ENCODE peak calls at places on chromosomes 16 and 17, in four cellular contexts. A, K, U and Q are unnamed samples. For H3K9me3, the result is how much of the 10 kb centered on the place peaks cover.

GRCh38 chr17:44820631-44821196 is 9.4 kb downstream of the GJC1 start:
- DNase-seq in A (no peak), U (no peak), K (peak), Q (no peak)

GRCh38 chr16:16083421-16084156 is 134.2 kb downstream of the ABCC1 start:
- DNase-seq in K (peak), U (no peak), A (no peak), Q (no peak)

GRCh38 chr17:58242171-58242784 is 3.9 kb downstream of the LPO start:
- DNase-seq in K (no peak), U (no peak), A (no peak), Q (no peak)

GRCh38 chr17:57895382-57896060 is 45.7 kb upstream of the MRPS23 start:
- DNase-seq in K (no peak), A (no peak), U (no peak), Q (no peak)

GRCh38 chr17:6428207-6428965 is 6.5 kb downstream of the AIPL1 start:
- DNase-seq in A (no peak), K (no peak), U (no peak), Q (no peak)

GRCh38 chr17:73462830-73463229 is 151.0 kb upstream of the CDC42EP4 start:
- DNase-seq in K (no peak), A (no peak), U (no peak), Q (no peak)

GRCh38 chr17:34312080-34312479 is 7.2 kb upstream of the CCL8 start:
- DNase-seq in U (no peak), A (no peak), K (no peak), Q (no peak)

GRCh38 chr17:40364121-40364861 is at the start of gene GJD3:
- DNase-seq in A (no peak), K (no peak), U (no peak), Q (no peak)

GRCh38 chr17:17853811-17854527 is 17.2 kb upstream of the SREBF1 start:
- DNase-seq in K (no peak), U (no peak), A (no peak), Q (no peak)

GRCh38 chr17:9886141-9886930 is 18.7 kb downstream of the RCVRN start:
- DNase-seq in K (no peak), A (no peak), U (no peak), Q (no peak)

GRCh38 chr17:61328351-61328750 is 71.3 kb upstream of the TBX2 start:
- DNase-seq in A (no peak), K (no peak), U (no peak), Q (no peak)

GRCh38 chr16:54193656-54194007 is 93.0 kb downstream of the IRX3 start:
- DNase-seq in A (peak), U (peak), K (peak), Q (peak)

GRCh38 chr17:57913576-57914273 is 41.5 kb downstream of the CUEDC1 start:
- DNase-seq in A (no peak), K (no peak), U (no peak), Q (no peak)

GRCh38 chr17:6232768-6233130 is 162.6 kb downstream of the WSCD1 start:
- DNase-seq in A (no peak), K (no peak), U (no peak), Q (no peak)

GRCh38 chr17:75808905-75809621 is 24.5 kb downstream of the UNK start:
- DNase-seq in U (no peak), K (no peak), A (peak), Q (no peak)

GRCh38 chr17:8120520-8121443 is 2.5 kb upstream of the ALOXE3 start:
- DNase-seq in K (no peak), A (peak), U (peak), Q (no peak)

GRCh38 chr17:61352771-61353170 is 46.9 kb upstream of the TBX2 start:
- DNase-seq in K (peak), U (no peak), A (no peak), Q (no peak)

GRCh38 chr16:72739577-72739976 is 308.4 kb downstream of the ZFHX3 start:
- DNase-seq in K (peak), U (no peak), A (no peak), Q (no peak)

GRCh38 chr17:12097326-12097725 is 76.6 kb downstream of the MAP2K4 start:
- DNase-seq in U (no peak), A (no peak), K (no peak), Q (no peak)

GRCh38 chr16:66474750-66475199 is 47.7 kb downstream of the BEAN1 start:
- DNase-seq in A (peak), K (no peak), U (no peak), Q (no peak)

GRCh38 chr16:81615833-81616232 is 163.3 kb upstream of the PLCG2 start:
- DNase-seq in U (no peak), A (no peak), K (no peak), Q (no peak)

GRCh38 chr16:85463228-85463611 is 149.9 kb upstream of the GSE1 start:
- DNase-seq in A (no peak), K (no peak), U (no peak), Q (no peak)

GRCh38 chr17:48632579-48633265 is 6.6 kb upstream of the HOXB9 start:
- DNase-seq in K (no peak), U (no peak), A (no peak), Q (no peak)

DNA sequence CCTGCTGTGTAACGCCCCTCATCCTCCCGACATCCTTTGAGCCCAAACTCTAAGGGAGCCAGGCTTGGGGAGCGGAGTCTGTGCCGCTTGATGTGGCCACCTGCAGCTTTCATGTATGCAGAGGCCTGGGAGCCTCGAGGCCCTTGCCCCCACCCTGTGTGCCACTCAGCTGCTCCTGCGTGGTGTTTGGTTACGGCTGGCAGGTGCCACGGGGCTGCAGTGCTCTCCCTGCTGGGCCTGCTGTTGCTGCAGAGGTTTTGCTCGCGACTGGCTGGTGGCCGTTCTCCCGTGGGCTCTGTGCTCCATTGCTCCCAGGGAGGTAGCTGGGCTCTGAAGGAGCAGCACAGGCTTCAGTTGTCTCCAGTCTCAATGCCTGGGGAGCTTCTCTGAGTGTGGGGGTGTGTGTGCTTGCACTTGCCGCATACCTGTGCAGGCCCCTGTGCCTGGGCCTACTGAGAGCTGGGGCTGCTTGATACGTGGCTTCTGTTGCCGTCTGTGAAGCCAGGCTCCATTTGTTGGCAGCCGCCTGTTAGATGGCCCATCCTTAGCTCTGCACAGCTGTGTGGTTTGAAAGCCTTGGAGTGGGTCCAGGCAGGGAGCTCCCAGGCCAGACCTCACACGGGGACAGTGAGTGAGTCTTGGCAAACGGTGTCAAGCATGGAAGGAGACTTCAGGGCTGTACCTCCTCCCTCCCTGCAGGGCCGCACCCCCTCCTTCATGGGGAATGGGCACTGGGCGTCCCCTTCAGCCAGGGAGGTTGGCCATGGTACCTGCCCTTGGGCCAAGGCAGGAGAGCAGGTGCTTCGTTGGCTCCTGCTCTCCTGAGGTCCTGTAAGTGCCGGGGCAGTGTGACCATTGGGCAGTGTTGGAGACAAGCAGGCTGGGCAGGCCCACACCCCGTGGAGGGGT is 47.2 kb downstream of the PDPK1 start:
- DNase-seq in U (no peak), A (no peak), K (no peak), Q (no peak)
- TF ChIP-seq SUZ12 in U (no peak), A (no peak), K (no peak), Q (no peak)

GRCh38 chr16:3321802-3322201 is 16.5 kb downstream of the ZNF75A start:
- DNase-seq in A (no peak), U (no peak), K (peak), Q (no peak)
- H3K9me3 ChIP-seq in A (under half), U (half or more), K (under half), Q (under half)

GRCh38 chr17:45908460-45908859 is 14.1 kb downstream of the MAPT start:
- DNase-seq in A (no peak), U (no peak), K (no peak), Q (no peak)
- TF ChIP-seq SUZ12 in A (no peak), U (no peak), K (no peak), Q (no peak)

GRCh38 chr17:5092139-5093010 is 14.1 kb downstream of the ZFP3 start:
- DNase-seq in A (no peak), K (no peak), U (no peak), Q (no peak)
- H3K9me3 ChIP-seq in A (half or more), K (half or more), U (half or more), Q (half or more)

DNA sequence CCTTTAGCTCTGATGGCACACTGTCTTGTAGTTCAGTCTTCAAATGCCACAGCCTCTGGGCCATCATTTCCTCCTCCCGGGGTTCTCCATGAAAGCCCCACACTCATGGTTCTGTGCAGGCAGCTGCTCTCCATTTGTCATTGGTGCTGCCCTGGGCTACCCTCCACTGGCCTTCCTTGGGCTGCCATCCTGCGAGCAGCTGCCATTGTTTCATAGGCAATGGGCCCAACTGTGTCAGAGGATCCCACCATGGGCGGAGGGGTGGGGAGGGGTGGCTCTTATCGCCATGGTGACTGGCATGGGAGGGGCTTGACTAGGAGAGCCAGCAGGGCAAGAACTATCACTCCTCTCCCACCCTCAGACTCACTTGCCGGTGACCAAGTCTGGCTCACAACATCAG is 38.6 kb upstream of the BRD7 start:
- DNase-seq in K (no peak), U (no peak), A (no peak), Q (no peak)
- TF ChIP-seq SUZ12 in K (no peak), U (no peak), A (no peak), Q (no peak)

GRCh38 chr17:83176956-83177583 is 97.7 kb downstream of the METRNL start:
- DNase-seq in A (no peak), U (no peak), K (no peak), Q (no peak)
- H3K9me3 ChIP-seq in A (under half), U (under half), K (under half), Q (under half)

GRCh38 chr16:262121-262745 is 13.5 kb downstream of the RGS11 start:
- DNase-seq in A (no peak), U (no peak), K (no peak), Q (no peak)

GRCh38 chr16:259814-260253 is 15.9 kb downstream of the RGS11 start:
- DNase-seq in U (no peak), K (no peak), A (no peak), Q (no peak)

GRCh38 chr16:260326-260725 is 15.4 kb downstream of the RGS11 start:
- DNase-seq in A (no peak), K (no peak), U (no peak), Q (no peak)

GRCh38 chr16:259226-259625 is 16.5 kb downstream of the RGS11 start:
- DNase-seq in K (no peak), U (no peak), A (no peak), Q (no peak)

GRCh38 chr16:261031-261691 is 14.6 kb downstream of the RGS11 start:
- DNase-seq in A (no peak), K (no peak), U (no peak), Q (no peak)
- TF ChIP-seq SUZ12 in A (no peak), K (no peak), U (no peak), Q (no peak)

GRCh38 chr16:3289998-3290673 is 6.8 kb downstream of the ZNF263 start:
- DNase-seq in U (no peak), K (no peak), A (no peak), Q (no peak)
- H3K9me3 ChIP-seq in U (half or more), K (under half), A (half or more), Q (half or more)